ENCODE peak calls at places on chromosomes 7 and 10, in ten cellular contexts. Q is sigmoid colon; X is CD4-positive, alpha-beta T cell; W is brain microvascular endothelial cell; S is IMR-90; Y is SJSA1; U is A549; C is K562; I is H9; N is HepG2. Z is an unnamed sample.

GRCh38 chr10:115963848-115964247 is 309.2 kb downstream of the GFRA1 start:
- DNase-seq in U (no peak), X (no peak), I (no peak), Y (no peak), S (peak), C (no peak), W (peak), N (no peak), Q (no peak), Z (no peak)

GRCh38 chr7:86222806-86223205 is 420.9 kb upstream of the GRM3 start:
- DNase-seq in Y (no peak), Q (no peak), X (no peak), U (no peak), S (no peak), I (no peak), W (no peak), N (no peak), C (no peak), Z (no peak)

GRCh38 chr7:19051767-19052375 is 65.6 kb downstream of the TWIST1 start:
- DNase-seq in U (peak), W (peak), I (no peak), Y (no peak), S (peak), X (no peak), Q (no peak), N (peak), C (peak), Z (no peak)

GRCh38 chr7:6600093-6600492 is 10.3 kb downstream of the INTS15 start:
- DNase-seq in I (no peak), Y (no peak), C (no peak), W (no peak), S (no peak), N (no peak), U (no peak), Q (no peak), X (no peak), Z (no peak)

GRCh38 chr7:2019693-2020511 is 212.8 kb downstream of the MAD1L1 start:
- DNase-seq in S (peak), C (peak), X (peak), I (no peak), U (no peak), Q (peak), W (peak), N (no peak), Y (no peak), Z (peak)

GRCh38 chr10:115427611-115428010 is 334.4 kb downstream of the ATRNL1 start:
- DNase-seq in X (no peak), C (no peak), U (no peak), Y (no peak), I (no peak), W (no peak), S (no peak), N (no peak), Q (no peak), Z (no peak)

GRCh38 chr7:3152714-3153113 is 109.0 kb upstream of the CARD11 start:
- DNase-seq in Y (no peak), U (no peak), N (no peak), X (no peak), Q (peak), S (no peak), C (no peak), W (no peak), I (no peak), Z (no peak)

GRCh38 chr7:116443101-116443523 is 56.4 kb upstream of the CAV2 start:
- DNase-seq in C (no peak), U (peak), Y (peak), Q (no peak), X (no peak), S (peak), I (no peak), W (peak), N (peak), Z (no peak)

GRCh38 chr10:78013564-78013963 is 15.8 kb downstream of the POLR3A start:
- DNase-seq in X (no peak), I (no peak), S (no peak), N (no peak), U (no peak), W (no peak), C (no peak), Y (no peak), Q (no peak), Z (no peak)

GRCh38 chr7:159022238-159022993 is 122.3 kb downstream of the VIPR2 start:
- DNase-seq in N (no peak), S (no peak), I (no peak), U (peak), C (peak), W (peak), X (no peak), Y (no peak), Q (peak), Z (no peak)

GRCh38 chr10:3902054-3902808 is 117.2 kb upstream of the KLF6 start:
- DNase-seq in U (no peak), C (no peak), W (no peak), I (no peak), S (no peak), X (no peak), Q (no peak), Y (no peak), N (peak), Z (no peak)

GRCh38 chr10:131982185-131982756 is 548 bp upstream of the BNIP3 start:
- DNase-seq in Q (no peak), N (no peak), S (no peak), U (no peak), X (no peak), I (no peak), Y (no peak), W (no peak), C (no peak), Z (no peak)

GRCh38 chr7:100655908-100656674 is at the start of gene ACTL6B:
- DNase-seq in N (no peak), Y (peak), X (peak), U (peak), S (peak), Q (no peak), W (peak), C (peak), I (peak), Z (no peak)

GRCh38 chr10:79054203-79055099 is 14.3 kb upstream of the ZMIZ1 start:
- DNase-seq in X (no peak), C (no peak), Q (peak), S (no peak), Y (no peak), W (no peak), U (no peak), N (peak), I (no peak), Z (peak)

GRCh38 chr10:5723692-5724091 is 39.1 kb downstream of the TASOR2 start:
- DNase-seq in S (no peak), N (no peak), X (no peak), I (no peak), Q (no peak), U (no peak), C (no peak), Y (no peak), W (no peak), Z (no peak)

GRCh38 chr7:38398725-38399321 is 125.4 kb upstream of the TARP start:
- DNase-seq in W (peak), X (peak), Q (no peak), Y (no peak), I (peak), S (peak), U (peak), C (peak), N (peak), Z (no peak)

GRCh38 chr7:29609162-29610030 is 45.8 kb downstream of the PRR15 start:
- DNase-seq in W (no peak), U (peak), Q (no peak), S (no peak), X (no peak), I (peak), Y (no peak), N (peak), C (peak), Z (no peak)

GRCh38 chr10:87817873-87818504 is at the start of gene ATAD1:
- DNase-seq in N (peak), X (peak), Y (peak), C (peak), S (peak), Q (peak), U (peak), I (peak), W (peak), Z (peak)

GRCh38 chr10:101709359-101710063 is 14.5 kb upstream of the FBXW4 start:
- DNase-seq in X (no peak), W (no peak), Y (no peak), N (no peak), C (no peak), Q (no peak), I (no peak), S (peak), U (no peak), Z (no peak)

DNA sequence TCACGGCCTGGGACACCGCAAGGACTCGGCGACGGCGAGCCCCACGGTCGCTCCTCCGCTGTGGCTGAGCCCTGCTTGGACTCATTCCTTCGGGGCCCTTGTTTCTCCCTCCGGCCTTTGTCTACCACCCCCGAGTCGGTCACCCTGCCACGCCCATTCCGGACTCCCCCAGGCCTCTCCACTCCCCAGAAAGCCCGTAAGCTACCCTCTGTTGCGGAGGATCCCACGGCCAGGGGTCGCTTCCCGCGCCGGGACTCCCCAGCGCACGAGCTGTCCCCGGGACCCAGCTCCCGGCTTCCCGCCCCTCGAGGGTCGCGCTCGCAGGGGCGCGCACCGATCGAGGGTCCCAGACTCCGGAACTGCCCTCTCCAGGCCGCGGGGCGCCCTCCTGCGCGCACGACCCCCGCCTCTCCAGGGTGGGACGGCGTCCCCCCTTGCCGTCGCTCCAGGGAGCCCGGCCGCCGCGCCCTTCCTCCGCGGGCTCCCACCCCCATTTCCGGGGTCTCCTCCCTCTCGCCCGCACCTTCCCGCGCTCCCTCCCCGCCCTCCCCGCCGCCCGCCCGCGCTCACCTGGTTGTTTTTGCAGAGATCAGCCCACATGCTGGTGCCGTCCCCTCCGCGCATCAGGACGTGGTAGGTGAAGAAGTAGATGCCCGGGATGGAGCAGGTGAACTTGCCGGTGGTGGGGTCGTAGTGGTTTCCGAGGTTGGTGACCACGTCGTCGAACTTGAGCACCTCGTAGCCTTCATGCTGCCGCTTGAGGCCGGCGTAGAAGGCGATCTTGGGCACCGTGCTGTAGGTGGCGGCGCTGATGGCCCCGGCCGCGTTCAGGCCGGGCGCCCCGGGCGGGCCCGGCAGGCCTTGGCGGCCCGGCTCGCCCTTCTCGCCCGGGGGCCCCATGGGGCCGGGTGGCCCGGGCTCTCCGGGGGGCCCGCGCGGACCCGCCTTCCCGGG is 1.5 kb downstream of the C1QL3 start:
- DNase-seq in Y (no peak), S (no peak), Q (no peak), I (peak), C (no peak), U (no peak), W (no peak), X (peak), N (no peak), Z (no peak)
- H3K27ac ChIP-seq in Y (no peak), S (no peak), Q (no peak), I (no peak), C (no peak), U (no peak), W (no peak), X (no peak), N (no peak), Z (no peak)

GRCh38 chr7:17369686-17370426 is 71.4 kb downstream of the AHR start:
- DNase-seq in C (peak), U (peak), X (no peak), N (peak), Y (no peak), W (peak), I (no peak), S (peak), Q (no peak), Z (no peak)
- H3K27ac ChIP-seq in C (no peak), U (peak), X (no peak), N (no peak), Y (peak), W (peak), I (no peak), S (peak), Q (peak), Z (peak)

GRCh38 chr7:128818694-128819093 is 11.5 kb upstream of the FLNC start:
- DNase-seq in S (no peak), U (no peak), Q (no peak), C (no peak), X (no peak), W (no peak), N (no peak), Y (no peak), I (no peak), Z (no peak)
- H3K27ac ChIP-seq in S (no peak), U (no peak), Q (peak), C (no peak), X (no peak), W (no peak), N (no peak), Y (no peak), I (no peak), Z (no peak)

GRCh38 chr10:31771345-31771831 is 157.2 kb downstream of the ARHGAP12 start:
- DNase-seq in Y (peak), C (no peak), W (no peak), N (no peak), X (no peak), I (no peak), S (peak), U (no peak), Q (peak), Z (no peak)

GRCh38 chr10:31774928-31775668 is 153.5 kb downstream of the ARHGAP12 start:
- DNase-seq in U (no peak), N (no peak), I (no peak), Y (peak), C (no peak), X (no peak), S (no peak), W (no peak), Q (no peak), Z (no peak)

GRCh38 chr10:31773749-31774148 is 154.9 kb downstream of the ARHGAP12 start:
- DNase-seq in S (no peak), X (no peak), Q (no peak), Y (no peak), C (no peak), N (no peak), I (no peak), U (no peak), W (no peak), Z (no peak)

GRCh38 chr10:31776159-31776558 is 152.5 kb downstream of the ARHGAP12 start:
- DNase-seq in S (no peak), I (no peak), Y (no peak), X (no peak), Q (no peak), W (no peak), N (no peak), U (no peak), C (no peak), Z (no peak)

GRCh38 chr10:31774291-31774900 is 154.2 kb downstream of the ARHGAP12 start:
- DNase-seq in C (no peak), Q (no peak), N (no peak), U (no peak), I (no peak), Y (peak), S (peak), W (no peak), X (no peak), Z (no peak)
- H3K27ac ChIP-seq in C (no peak), Q (peak), N (no peak), U (no peak), I (no peak), Y (peak), S (peak), W (no peak), X (no peak), Z (no peak)

GRCh38 chr7:102944241-102944640 is 31.4 kb downstream of the LRRC17 start:
- DNase-seq in Q (no peak), Y (no peak), W (no peak), C (no peak), X (no peak), I (no peak), U (no peak), S (no peak), N (no peak), Z (no peak)

GRCh38 chr7:102943425-102944169 is 30.8 kb downstream of the LRRC17 start:
- DNase-seq in Q (no peak), C (no peak), U (no peak), N (no peak), X (no peak), I (no peak), W (no peak), S (no peak), Y (no peak), Z (no peak)

GRCh38 chr7:102938679-102939078 is 25.9 kb downstream of the LRRC17 start:
- DNase-seq in Y (no peak), W (no peak), S (no peak), I (no peak), N (no peak), U (no peak), Q (no peak), X (no peak), C (no peak), Z (no peak)

GRCh38 chr7:102942181-102942882 is 29.5 kb downstream of the LRRC17 start:
- DNase-seq in U (no peak), X (no peak), Y (no peak), N (no peak), C (no peak), W (no peak), Q (no peak), S (no peak), I (no peak), Z (no peak)

GRCh38 chr7:102942883-102943261 is 30.1 kb downstream of the LRRC17 start:
- DNase-seq in Y (no peak), C (no peak), X (no peak), I (no peak), W (no peak), S (no peak), U (no peak), N (no peak), Q (no peak), Z (no peak)
- H3K27ac ChIP-seq in Y (no peak), C (no peak), X (no peak), I (no peak), W (no peak), S (no peak), U (no peak), N (no peak), Q (no peak), Z (peak)

DNA sequence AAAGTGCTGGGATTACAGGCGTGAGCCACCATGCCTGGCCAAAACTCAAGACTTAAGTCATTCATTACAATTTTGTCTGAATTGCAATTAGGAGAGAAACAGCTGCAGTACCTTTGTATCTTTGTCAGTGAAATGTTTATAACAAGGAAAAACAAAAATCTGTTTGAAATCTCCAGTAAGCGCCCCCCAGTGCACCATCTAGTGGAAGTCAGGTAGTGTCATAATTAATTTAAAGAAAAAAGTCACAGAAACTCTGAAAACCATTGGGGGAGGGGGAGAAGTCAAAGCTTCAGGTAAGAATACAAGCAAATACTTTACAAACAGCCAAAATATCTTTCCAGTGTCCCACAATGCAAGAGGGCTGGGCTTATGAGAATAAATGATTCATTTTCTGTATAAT is 2.8 kb downstream of the MPP7 start:
- DNase-seq in U (no peak), I (no peak), W (no peak), X (no peak), Q (no peak), C (peak), N (no peak), S (no peak), Y (no peak), Z (no peak)
- H3K27ac ChIP-seq in U (no peak), I (no peak), W (no peak), X (no peak), Q (peak), C (no peak), N (no peak), S (no peak), Y (no peak), Z (no peak)

Z was measured in coronary artery.